ENCODE peak calls at places on chromosomes 16 and 17, in eight cellular contexts. N is neural crest cell, T is cardiac muscle cell, A is BE2C, B is fibroblast of pulmonary artery, M is uterus, S is prostate gland, R is epithelial cell of esophagus. C is an unnamed sample.

GRCh38 chr17:30275911-30276310 is 15.8 kb downstream of the BLMH start:
- DNase-seq in N (no peak), A (no peak), B (no peak), M (no peak), T (no peak), R (no peak), S (no peak), C (no peak)

GRCh38 chr16:27405546-27406451 is 3.8 kb downstream of the IL21R start:
- DNase-seq in S (no peak), M (no peak), R (no peak), T (no peak), N (no peak), A (no peak), B (no peak), C (peak; percentile 25)

GRCh38 chr17:83014297-83014696 is 65.1 kb upstream of the METRNL start:
- DNase-seq in A (no peak), S (no peak), N (no peak), M (no peak), R (no peak), B (no peak), T (no peak), C (no peak)

GRCh38 chr16:1823821-1824220 is 2.8 kb downstream of the HAGH start:
- DNase-seq in T (peak; percentile 58), N (no peak), R (peak; percentile 82), A (peak; percentile 57), S (no peak), M (no peak), B (peak; percentile 68), C (peak; percentile 42)

GRCh38 chr17:27585792-27586191 is 45.2 kb upstream of the LGALS9 start:
- DNase-seq in S (no peak), T (no peak), B (no peak), R (no peak), A (peak; percentile 34), M (no peak), N (no peak), C (no peak)

GRCh38 chr16:12539185-12539929 is 264.3 kb downstream of the CPPED1 start:
- DNase-seq in N (no peak), T (no peak), A (no peak), M (no peak), S (no peak), R (peak; percentile 53), B (no peak), C (no peak)

GRCh38 chr16:30139895-30140481 is 17.0 kb upstream of the MAPK3 start:
- DNase-seq in A (no peak), R (no peak), T (no peak), N (no peak), S (no peak), B (no peak), M (no peak), C (no peak)

GRCh38 chr17:27269201-27269600 is 24.7 kb upstream of the WSB1 start:
- DNase-seq in S (no peak), R (no peak), N (no peak), T (no peak), M (no peak), A (no peak), B (no peak), C (no peak)

GRCh38 chr16:60199154-60199553 is 1465.0 kb upstream of the GOT2 start:
- DNase-seq in R (no peak), B (no peak), T (no peak), N (no peak), S (no peak), M (no peak), A (no peak), C (no peak)

GRCh38 chr17:5781236-5781927 is 197.1 kb upstream of the NLRP1 start:
- DNase-seq in M (no peak), A (no peak), T (no peak), N (no peak), R (no peak), S (no peak), B (no peak), C (no peak)

GRCh38 chr16:651844-652243 is 2.7 kb downstream of the WDR90 start:
- DNase-seq in T (no peak), S (no peak), N (no peak), R (no peak), B (no peak), A (no peak), M (no peak), C (no peak)

GRCh38 chr17:18981642-18982424 is 22.7 kb downstream of the FAM83G start:
- DNase-seq in N (no peak), T (no peak), B (peak; percentile 54), M (no peak), S (peak; percentile 54), A (no peak), R (peak; percentile 80), C (no peak)

GRCh38 chr16:11114366-11115164 is 141.4 kb downstream of the SOCS1 start:
- DNase-seq in R (no peak), S (no peak), B (no peak), M (no peak), T (no peak), N (no peak), A (no peak), C (no peak)

GRCh38 chr17:80786470-80786869 is 205.2 kb upstream of the CHMP6 start:
- DNase-seq in N (no peak), M (no peak), R (no peak), T (no peak), S (no peak), A (no peak), B (no peak), C (no peak)

GRCh38 chr17:14719942-14720341 is 419.1 kb downstream of the HS3ST3B1 start:
- DNase-seq in N (no peak), B (no peak), R (peak; percentile 29), A (no peak), T (no peak), M (no peak), S (no peak), C (no peak)

GRCh38 chr17:83200231-83200699 is 120.9 kb downstream of the METRNL start:
- DNase-seq in A (peak; percentile 33), B (no peak), N (no peak), T (no peak), S (peak; percentile 51), M (no peak), R (no peak), C (no peak)

GRCh38 chr17:73309727-73310555 is 1.9 kb downstream of the CDC42EP4 start:
- DNase-seq in N (peak; percentile 30), S (no peak), A (peak; percentile 32), M (no peak), T (no peak), B (no peak), R (no peak), C (peak; percentile 57)

GRCh38 chr16:89721644-89722391 is 481 bp downstream of the ZNF276 start:
- DNase-seq in R (peak; percentile 64), N (no peak), M (peak; percentile 34), S (peak; percentile 30), B (peak; percentile 61), T (peak; percentile 72), A (peak; percentile 55), C (peak; percentile 63)

GRCh38 chr17:2239882-2240430 is 63.6 kb downstream of the SMG6 start:
- DNase-seq in A (no peak), R (peak; percentile 93), S (no peak), T (no peak), N (no peak), B (peak; percentile 89), M (peak; percentile 75), C (no peak)

GRCh38 chr16:11258553-11259287 is 2.7 kb upstream of the SOCS1 start:
- DNase-seq in N (no peak), R (no peak), T (no peak), S (no peak), B (no peak), A (no peak), M (peak; percentile 40), C (no peak)

GRCh38 chr17:4782652-4783051 is 3.5 kb downstream of the VMO1 start:
- DNase-seq in M (no peak), A (no peak), R (no peak), T (no peak), S (no peak), B (no peak), N (no peak), C (no peak)

GRCh38 chr17:60745544-60745943 is 67.9 kb downstream of the BCAS3 start:
- DNase-seq in T (no peak), B (peak; percentile 5), M (no peak), S (no peak), R (peak; percentile 15), N (no peak), A (no peak), C (no peak)
- TF ChIP-seq CTCF in T (no peak), B (no peak), M (no peak), S (no peak), R (peak; percentile 13), N (no peak), A (peak; percentile 35), C (no peak)

DNA sequence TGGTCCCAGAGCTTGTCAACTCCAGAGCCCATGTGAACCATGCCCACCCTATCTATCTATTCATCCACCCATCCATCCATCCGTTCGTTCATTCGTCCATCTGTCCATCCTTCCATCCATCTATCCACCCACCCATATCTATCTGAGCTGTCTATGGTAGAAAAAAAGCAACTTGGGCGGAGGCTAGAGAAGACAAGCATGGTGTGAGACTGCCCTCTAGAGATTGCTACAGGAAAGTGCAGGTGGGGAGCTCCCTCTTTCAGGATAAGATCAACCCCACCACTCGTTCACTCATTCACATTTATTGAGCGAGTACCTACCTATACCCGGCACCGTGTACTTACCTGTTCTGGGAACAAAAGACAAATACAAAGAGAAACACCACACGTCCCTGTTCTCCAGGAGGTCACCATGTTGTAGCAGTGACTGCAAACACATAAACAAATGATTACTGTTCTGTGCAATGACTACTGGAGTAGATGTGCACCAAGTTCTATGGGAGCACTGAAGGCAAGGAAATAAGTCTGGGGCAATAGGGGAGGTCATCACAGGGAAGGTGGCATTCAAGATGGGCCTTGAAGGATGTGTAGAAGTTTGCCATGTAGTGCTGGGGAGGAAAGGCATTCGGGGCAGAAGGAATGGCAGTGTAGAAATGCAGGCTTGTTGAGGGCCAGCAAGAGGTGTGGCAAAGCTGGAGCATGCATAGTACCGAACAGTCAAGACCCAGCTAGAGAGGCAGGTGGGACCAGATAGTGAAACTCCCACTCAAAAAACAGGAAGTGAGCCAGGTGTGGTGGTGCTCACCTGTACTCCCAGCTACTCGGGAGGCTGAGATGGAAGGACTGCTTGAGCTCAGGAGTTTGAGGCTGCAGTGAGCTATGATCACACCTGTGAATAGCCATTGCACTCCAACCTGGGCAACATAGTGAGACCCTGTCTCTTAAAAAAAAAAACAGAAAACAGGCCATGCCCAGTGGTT is 13.4 kb upstream of the ATP5MC1 start:
- DNase-seq in A (peak; percentile 59), B (peak; percentile 83), N (peak; percentile 62), M (peak; percentile 39), T (peak; percentile 79), R (peak; percentile 75), S (peak; percentile 48), C (peak; percentile 57)
- TF ChIP-seq CTCF in A (peak; percentile 99), B (peak; percentile 99), N (peak; percentile 94), M (peak; percentile 90), T (peak; percentile 96), R (peak; percentile 99), S (peak; percentile 77), C (peak; percentile 92)

GRCh38 chr17:49515196-49515770 is 20.2 kb downstream of the NGFR start:
- DNase-seq in B (peak; percentile 96), N (peak; percentile 51), M (peak; percentile 94), R (peak; percentile 61), T (peak; percentile 87), S (peak; percentile 83), A (peak; percentile 95), C (peak; percentile 68)
- TF ChIP-seq CTCF in B (peak; percentile 41), N (no peak), M (peak; percentile 65), R (no peak), T (peak; percentile 56), S (no peak), A (peak; percentile 44), C (no peak)

DNA sequence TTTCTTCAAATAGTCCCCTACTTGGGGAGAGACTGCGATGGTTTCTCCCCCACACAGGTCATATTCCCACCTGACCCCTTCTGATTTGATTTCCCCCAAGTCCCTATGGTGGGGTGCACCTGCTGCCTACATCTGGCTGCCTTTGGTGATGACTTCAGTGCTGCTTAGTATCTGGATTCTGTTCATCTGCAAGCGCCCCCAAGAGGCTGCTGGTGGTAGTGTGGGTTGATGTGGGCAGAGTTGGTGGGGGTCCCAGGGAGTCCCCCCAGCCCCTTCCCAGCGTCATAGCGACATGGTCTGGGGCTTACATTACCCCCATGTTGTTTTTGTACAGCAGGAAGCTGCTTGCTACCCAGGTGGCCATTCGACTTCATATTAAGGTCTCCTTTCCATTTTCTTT is 99.2 kb downstream of the NTN1 start:
- DNase-seq in A (no peak), R (no peak), N (peak; percentile 36), T (no peak), B (no peak), M (no peak), S (no peak), C (peak; percentile 29)
- TF ChIP-seq CTCF in A (no peak), R (no peak), N (peak; percentile 49), T (peak; percentile 26), B (no peak), M (no peak), S (peak; percentile 10), C (no peak)

C was measured in nephron progenitor cell.